ENCODE peak calls at places on chromosomes 11 and 22, in nine cellular contexts. Q is stimulated activated CD4-positive, alpha-beta T cell treated with anti-CD3 and anti-CD28 coated beads, Interleukin-12 subunit alpha, Interleukin-12 subunit beta, amount 100 ng/mL, for 4 hours; J is erythroblast; I is MM.1S; Z is upper lobe of right lung; U is NCI-H748 treated with DMSO at 0.1 percent for 48 hours; K is WTC11; L is activated naive CD4-positive, alpha-beta T cell treated with anti-CD3 and anti-CD28 coated beads, Interleukin-2, amount 10 ng/mL, durations not matched to agents 7 days and 5 days; M is iris pigment epithelial cell. X is an unnamed sample.

GRCh38 chr11:84164722-84165121 is 878.6 kb upstream of the CCDC90B start:
- DNase-seq in Q (no peak), J (no peak), I (no peak), Z (no peak), U (no peak), K (no peak), L (no peak), M (no peak), X (no peak)

GRCh38 chr22:42156121-42156520 is 25.5 kb upstream of the CYP2D6 start:
- DNase-seq in Q (no peak), J (no peak), I (no peak), Z (no peak), U (no peak), K (no peak), L (no peak), M (no peak), X (no peak)

GRCh38 chr22:48340727-48341709 is 1486.7 kb downstream of the BRD1 start:
- DNase-seq in Q (no peak), J (no peak), I (peak), Z (no peak), U (no peak), K (no peak), L (no peak), M (no peak), X (peak)

GRCh38 chr11:6544921-6545850 is 48.1 kb downstream of the DNHD1 start:
- DNase-seq in Q (no peak), J (no peak), I (no peak), Z (peak), U (no peak), K (no peak), L (no peak), M (peak), X (no peak)

GRCh38 chr11:10041803-10042202 is 252.2 kb downstream of the SBF2 start:
- DNase-seq in Q (no peak), J (no peak), I (no peak), Z (no peak), U (no peak), K (no peak), L (no peak), M (no peak), X (no peak)

GRCh38 chr11:88035271-88035670 is 140.0 kb downstream of the RAB38 start:
- DNase-seq in Q (no peak), J (no peak), I (no peak), Z (no peak), U (no peak), K (no peak), L (no peak), M (no peak), X (no peak)

GRCh38 chr11:7610393-7610792 is 62.9 kb downstream of the CYB5R2 start:
- DNase-seq in Q (no peak), J (no peak), I (no peak), Z (no peak), U (no peak), K (no peak), L (no peak), M (no peak), X (no peak)

GRCh38 chr11:57815476-57815875 is 53.9 kb downstream of the CTNND1 start:
- DNase-seq in Q (no peak), J (no peak), I (no peak), Z (no peak), U (no peak), K (no peak), L (no peak), M (no peak), X (no peak)

GRCh38 chr11:123678246-123678645 is 23.8 kb upstream of the SCN3B start:
- DNase-seq in Q (no peak), J (no peak), I (no peak), Z (no peak), U (no peak), K (no peak), L (no peak), M (no peak), X (no peak)

GRCh38 chr11:109772846-109773400 is 320.3 kb upstream of the ZC3H12C start:
- DNase-seq in Q (no peak), J (no peak), I (no peak), Z (no peak), U (peak), K (no peak), L (no peak), M (no peak), X (no peak)

GRCh38 chr22:50482107-50483074 is 1.0 kb downstream of the ADM2 start:
- DNase-seq in Q (no peak), J (no peak), I (no peak), Z (peak), U (no peak), K (no peak), L (no peak), M (no peak), X (no peak)

GRCh38 chr11:115939104-115939503 is 434.9 kb upstream of the CADM1 start:
- DNase-seq in Q (no peak), J (no peak), I (no peak), Z (no peak), U (no peak), K (no peak), L (no peak), M (peak), X (no peak)

GRCh38 chr11:77211040-77211451 is 83.0 kb downstream of the MYO7A start:
- DNase-seq in Q (no peak), J (no peak), I (peak), Z (peak), U (no peak), K (no peak), L (no peak), M (no peak), X (no peak)

GRCh38 chr22:49630448-49630946 is 197.2 kb downstream of the BRD1 start:
- DNase-seq in Q (no peak), J (no peak), I (no peak), Z (no peak), U (no peak), K (no peak), L (no peak), M (no peak), X (no peak)

GRCh38 chr11:7532395-7532794 is 18.6 kb downstream of the PPFIBP2 start:
- DNase-seq in Q (no peak), J (no peak), I (no peak), Z (no peak), U (no peak), K (no peak), L (no peak), M (no peak), X (no peak)

GRCh38 chr11:110431212-110432073 is 1.7 kb downstream of the FDX1 start:
- DNase-seq in Q (no peak), J (no peak), I (peak), Z (no peak), U (peak), K (no peak), L (no peak), M (no peak), X (no peak)

GRCh38 chr11:112453601-112454577 is 193.2 kb upstream of the PLET1 start:
- DNase-seq in Q (peak), J (peak), I (peak), Z (peak), U (no peak), K (peak), L (peak), M (peak), X (peak)

GRCh38 chr11:14317659-14318325 is 41.2 kb downstream of the RRAS2 start:
- DNase-seq in Q (no peak), J (no peak), I (no peak), Z (no peak), U (no peak), K (no peak), L (no peak), M (no peak), X (no peak)

GRCh38 chr22:28620244-28620922 is 59.3 kb downstream of the TTC28 start:
- DNase-seq in Q (no peak), J (no peak), I (no peak), Z (no peak), U (no peak), K (no peak), L (no peak), M (no peak), X (no peak)

GRCh38 chr22:44025171-44026065 is 1.3 kb downstream of the PARVB start:
- DNase-seq in Q (no peak), J (peak), I (peak), Z (peak), U (no peak), K (no peak), L (no peak), M (no peak), X (no peak)

GRCh38 chr22:20244744-20245576 is 23.2 kb downstream of the RTN4R start:
- DNase-seq in Q (no peak), J (no peak), I (no peak), Z (no peak), U (no peak), K (no peak), L (peak), M (no peak), X (peak)

GRCh38 chr22:42769574-42770447 is 49.1 kb upstream of the A4GALT start:
- DNase-seq in Q (no peak), J (no peak), I (no peak), Z (peak), U (no peak), K (no peak), L (no peak), M (peak), X (no peak)

GRCh38 chr11:65558002-65558784 is at the start of gene LTBP3:
- DNase-seq in Q (peak), J (peak), I (peak), Z (peak), U (peak), K (peak), L (peak), M (peak), X (peak)

GRCh38 chr22:22761963-22762772 is 117.8 kb downstream of the GGTLC2 start:
- DNase-seq in Q (no peak), J (no peak), I (no peak), Z (no peak), U (no peak), K (no peak), L (no peak), M (no peak), X (no peak)

GRCh38 chr11:115699733-115700132 is 195.5 kb upstream of the CADM1 start:
- DNase-seq in Q (no peak), J (no peak), I (no peak), Z (no peak), U (no peak), K (no peak), L (no peak), M (no peak), X (no peak)

GRCh38 chr11:86596861-86597632 is 75.4 kb downstream of the ME3 start:
- DNase-seq in Q (no peak), J (no peak), I (no peak), Z (no peak), U (no peak), K (no peak), L (no peak), M (peak), X (no peak)

GRCh38 chr22:30591191-30591587 is 521 bp downstream of the PES1 start:
- DNase-seq in Q (no peak), J (peak), I (peak), Z (no peak), U (no peak), K (no peak), L (peak), M (peak), X (no peak)

GRCh38 chr22:39133871-39134270 is 18.6 kb downstream of the CBX7 start:
- DNase-seq in Q (no peak), J (no peak), I (no peak), Z (no peak), U (no peak), K (no peak), L (no peak), M (no peak), X (peak)

GRCh38 chr11:71194702-71195101 is 57.7 kb downstream of the SHANK2 start:
- DNase-seq in Q (no peak), J (no peak), I (no peak), Z (no peak), U (no peak), K (no peak), L (no peak), M (no peak), X (no peak)

X was measured in activated effector memory CD4-positive, alpha-beta T cell treated with anti-CD3 and anti-CD28 coated beads, Interleukin-2, amount 50 U/mL, for 16 hours.